ENCODE peak calls at places on chromosome 21, in ten cellular contexts. One of them, this sample, is unnamed.

GRCh38 chr21:46515109-46515508 is 56.4 kb downstream of the DIP2A start:
- DNase-seq in suprapubic skin: no peak
- DNase-seq in lower leg skin: peak
- DNase-seq in HCT116: no peak
- DNase-seq in fibroblast of mammary gland: peak
- DNase-seq in MM.1S: no peak
- DNase-seq in NAMALWA: peak
- DNase-seq in activated CD4-positive, alpha-beta T cell treated with anti-CD3 and anti-CD28 coated beads, Interleukin-2, amount 50 U/mL, for 1 hour: no peak
- DNase-seq in AML-193: peak
- DNase-seq in NCI-H1092: no peak
- DNase-seq in this sample: no peak

GRCh38 chr21:42061195-42061865 is 9.8 kb upstream of the UMODL1 start:
- DNase-seq in suprapubic skin: no peak
- DNase-seq in lower leg skin: no peak
- DNase-seq in HCT116: no peak
- DNase-seq in fibroblast of mammary gland: no peak
- DNase-seq in MM.1S: peak
- DNase-seq in NAMALWA: peak
- DNase-seq in activated CD4-positive, alpha-beta T cell treated with anti-CD3 and anti-CD28 coated beads, Interleukin-2, amount 50 U/mL, for 1 hour: no peak
- DNase-seq in AML-193: peak
- DNase-seq in NCI-H1092: no peak
- DNase-seq in this sample: peak

GRCh38 chr21:45217010-45217409 is 70.7 kb downstream of the POFUT2 start:
- DNase-seq in suprapubic skin: no peak
- DNase-seq in lower leg skin: no peak
- DNase-seq in HCT116: no peak
- DNase-seq in fibroblast of mammary gland: no peak
- DNase-seq in MM.1S: no peak
- DNase-seq in NAMALWA: no peak
- DNase-seq in activated CD4-positive, alpha-beta T cell treated with anti-CD3 and anti-CD28 coated beads, Interleukin-2, amount 50 U/mL, for 1 hour: no peak
- DNase-seq in AML-193: no peak
- DNase-seq in NCI-H1092: no peak
- DNase-seq in this sample: no peak

GRCh38 chr21:34887729-34888568 is 161.2 kb downstream of the RUNX1 start:
- DNase-seq in suprapubic skin: peak
- DNase-seq in lower leg skin: peak
- DNase-seq in HCT116: no peak
- DNase-seq in fibroblast of mammary gland: peak
- DNase-seq in MM.1S: peak
- DNase-seq in NAMALWA: peak
- DNase-seq in activated CD4-positive, alpha-beta T cell treated with anti-CD3 and anti-CD28 coated beads, Interleukin-2, amount 50 U/mL, for 1 hour: peak
- DNase-seq in AML-193: peak
- DNase-seq in NCI-H1092: no peak
- DNase-seq in this sample: peak

GRCh38 chr21:26593800-26594199 is 20.7 kb upstream of the CYYR1 start:
- DNase-seq in suprapubic skin: no peak
- DNase-seq in lower leg skin: no peak
- DNase-seq in HCT116: no peak
- DNase-seq in fibroblast of mammary gland: no peak
- DNase-seq in MM.1S: no peak
- DNase-seq in NAMALWA: no peak
- DNase-seq in activated CD4-positive, alpha-beta T cell treated with anti-CD3 and anti-CD28 coated beads, Interleukin-2, amount 50 U/mL, for 1 hour: no peak
- DNase-seq in AML-193: no peak
- DNase-seq in NCI-H1092: no peak
- DNase-seq in this sample: no peak

GRCh38 chr21:14841511-14842472 is 223.0 kb downstream of the NRIP1 start:
- DNase-seq in suprapubic skin: no peak
- DNase-seq in lower leg skin: no peak
- DNase-seq in HCT116: no peak
- DNase-seq in fibroblast of mammary gland: no peak
- DNase-seq in MM.1S: no peak
- DNase-seq in NAMALWA: no peak
- DNase-seq in activated CD4-positive, alpha-beta T cell treated with anti-CD3 and anti-CD28 coated beads, Interleukin-2, amount 50 U/mL, for 1 hour: no peak
- DNase-seq in AML-193: no peak
- DNase-seq in NCI-H1092: no peak
- DNase-seq in this sample: no peak

GRCh38 chr21:34857122-34857713 is 188.4 kb downstream of the CLIC6 start:
- DNase-seq in suprapubic skin: peak
- DNase-seq in lower leg skin: no peak
- DNase-seq in HCT116: no peak
- DNase-seq in fibroblast of mammary gland: no peak
- DNase-seq in MM.1S: no peak
- DNase-seq in NAMALWA: no peak
- DNase-seq in activated CD4-positive, alpha-beta T cell treated with anti-CD3 and anti-CD28 coated beads, Interleukin-2, amount 50 U/mL, for 1 hour: no peak
- DNase-seq in AML-193: no peak
- DNase-seq in NCI-H1092: no peak
- DNase-seq in this sample: no peak

GRCh38 chr21:44930543-44930981 is 9.3 kb upstream of the SLX9 start:
- DNase-seq in suprapubic skin: no peak
- DNase-seq in lower leg skin: no peak
- DNase-seq in HCT116: no peak
- DNase-seq in fibroblast of mammary gland: no peak
- DNase-seq in MM.1S: no peak
- DNase-seq in NAMALWA: peak
- DNase-seq in activated CD4-positive, alpha-beta T cell treated with anti-CD3 and anti-CD28 coated beads, Interleukin-2, amount 50 U/mL, for 1 hour: peak
- DNase-seq in AML-193: no peak
- DNase-seq in NCI-H1092: no peak
- DNase-seq in this sample: peak

GRCh38 chr21:33033094-33033951 is 7.6 kb downstream of the OLIG2 start:
- DNase-seq in suprapubic skin: no peak
- DNase-seq in lower leg skin: no peak
- DNase-seq in HCT116: no peak
- DNase-seq in fibroblast of mammary gland: no peak
- DNase-seq in MM.1S: no peak
- DNase-seq in NAMALWA: no peak
- DNase-seq in activated CD4-positive, alpha-beta T cell treated with anti-CD3 and anti-CD28 coated beads, Interleukin-2, amount 50 U/mL, for 1 hour: no peak
- DNase-seq in AML-193: no peak
- DNase-seq in NCI-H1092: no peak
- DNase-seq in this sample: peak

GRCh38 chr21:33902349-33902748 is 13.3 kb downstream of the ATP5PO start:
- DNase-seq in suprapubic skin: no peak
- DNase-seq in lower leg skin: peak
- DNase-seq in HCT116: no peak
- DNase-seq in fibroblast of mammary gland: no peak
- DNase-seq in MM.1S: no peak
- DNase-seq in NAMALWA: no peak
- DNase-seq in activated CD4-positive, alpha-beta T cell treated with anti-CD3 and anti-CD28 coated beads, Interleukin-2, amount 50 U/mL, for 1 hour: no peak
- DNase-seq in AML-193: no peak
- DNase-seq in NCI-H1092: no peak
- DNase-seq in this sample: no peak

GRCh38 chr21:15278279-15278678 is 213.5 kb upstream of the NRIP1 start:
- DNase-seq in suprapubic skin: no peak
- DNase-seq in lower leg skin: no peak
- DNase-seq in HCT116: no peak
- DNase-seq in fibroblast of mammary gland: peak
- DNase-seq in MM.1S: no peak
- DNase-seq in NAMALWA: no peak
- DNase-seq in activated CD4-positive, alpha-beta T cell treated with anti-CD3 and anti-CD28 coated beads, Interleukin-2, amount 50 U/mL, for 1 hour: no peak
- DNase-seq in AML-193: no peak
- DNase-seq in NCI-H1092: no peak
- DNase-seq in this sample: no peak

GRCh38 chr21:41953249-41953830 is 478 bp downstream of the C2CD2 start:
- DNase-seq in suprapubic skin: no peak
- DNase-seq in lower leg skin: no peak
- DNase-seq in HCT116: no peak
- DNase-seq in fibroblast of mammary gland: no peak
- DNase-seq in MM.1S: no peak
- DNase-seq in NAMALWA: no peak
- DNase-seq in activated CD4-positive, alpha-beta T cell treated with anti-CD3 and anti-CD28 coated beads, Interleukin-2, amount 50 U/mL, for 1 hour: no peak
- DNase-seq in AML-193: no peak
- DNase-seq in NCI-H1092: no peak
- DNase-seq in this sample: peak

GRCh38 chr21:18545908-18546307 is 142.3 kb upstream of the TMPRSS15 start:
- DNase-seq in suprapubic skin: no peak
- DNase-seq in lower leg skin: no peak
- DNase-seq in HCT116: no peak
- DNase-seq in fibroblast of mammary gland: peak
- DNase-seq in MM.1S: no peak
- DNase-seq in NAMALWA: no peak
- DNase-seq in activated CD4-positive, alpha-beta T cell treated with anti-CD3 and anti-CD28 coated beads, Interleukin-2, amount 50 U/mL, for 1 hour: no peak
- DNase-seq in AML-193: no peak
- DNase-seq in NCI-H1092: no peak
- DNase-seq in this sample: no peak

GRCh38 chr21:43613755-43614638 is 45.3 kb downstream of the HSF2BP start:
- DNase-seq in suprapubic skin: no peak
- DNase-seq in lower leg skin: no peak
- DNase-seq in HCT116: no peak
- DNase-seq in fibroblast of mammary gland: peak
- DNase-seq in MM.1S: peak
- DNase-seq in NAMALWA: no peak
- DNase-seq in activated CD4-positive, alpha-beta T cell treated with anti-CD3 and anti-CD28 coated beads, Interleukin-2, amount 50 U/mL, for 1 hour: no peak
- DNase-seq in AML-193: no peak
- DNase-seq in NCI-H1092: no peak
- DNase-seq in this sample: no peak

GRCh38 chr21:36641886-36642285 is 57.0 kb upstream of the SIM2 start:
- DNase-seq in suprapubic skin: no peak
- DNase-seq in lower leg skin: no peak
- DNase-seq in HCT116: no peak
- DNase-seq in fibroblast of mammary gland: no peak
- DNase-seq in MM.1S: no peak
- DNase-seq in NAMALWA: no peak
- DNase-seq in activated CD4-positive, alpha-beta T cell treated with anti-CD3 and anti-CD28 coated beads, Interleukin-2, amount 50 U/mL, for 1 hour: no peak
- DNase-seq in AML-193: no peak
- DNase-seq in NCI-H1092: no peak
- DNase-seq in this sample: no peak

GRCh38 chr21:15006594-15007230 is 58.1 kb downstream of the NRIP1 start:
- DNase-seq in suprapubic skin: no peak
- DNase-seq in lower leg skin: no peak
- DNase-seq in HCT116: no peak
- DNase-seq in fibroblast of mammary gland: no peak
- DNase-seq in MM.1S: no peak
- DNase-seq in NAMALWA: no peak
- DNase-seq in activated CD4-positive, alpha-beta T cell treated with anti-CD3 and anti-CD28 coated beads, Interleukin-2, amount 50 U/mL, for 1 hour: no peak
- DNase-seq in AML-193: no peak
- DNase-seq in NCI-H1092: no peak
- DNase-seq in this sample: no peak

GRCh38 chr21:43779660-43780059 is 3.6 kb upstream of the CSTB start:
- DNase-seq in suprapubic skin: no peak
- DNase-seq in lower leg skin: no peak
- DNase-seq in HCT116: no peak
- DNase-seq in fibroblast of mammary gland: no peak
- DNase-seq in MM.1S: peak
- DNase-seq in NAMALWA: peak
- DNase-seq in activated CD4-positive, alpha-beta T cell treated with anti-CD3 and anti-CD28 coated beads, Interleukin-2, amount 50 U/mL, for 1 hour: no peak
- DNase-seq in AML-193: no peak
- DNase-seq in NCI-H1092: no peak
- DNase-seq in this sample: no peak

This sample was measured in osteoblast.